ENCODE peak calls at places on chromosomes 2 and 18, in seven cellular contexts. E, V, A, I, C, D and F are unnamed samples.

GRCh38 chr2:191174539-191174938 is 23.7 kb upstream of the STAT4 start:
- DNase-seq in C (no peak), D (no peak), E (no peak), I (no peak), A (no peak), V (no peak), F (no peak)

GRCh38 chr2:225670111-225670974 is 270.8 kb downstream of the NYAP2 start:
- DNase-seq in E (no peak), I (no peak), A (no peak), C (peak), D (no peak), V (no peak), F (no peak)

GRCh38 chr18:22238036-22238435 is 68.6 kb downstream of the GATA6 start:
- DNase-seq in E (no peak), A (no peak), V (no peak), C (no peak), I (peak), D (no peak), F (no peak)

GRCh38 chr2:11024687-11025086 is 113.0 kb downstream of the KCNF1 start:
- DNase-seq in E (no peak), A (no peak), I (no peak), C (no peak), V (no peak), D (no peak), F (no peak)

GRCh38 chr2:51505533-51505932 is 473.6 kb upstream of the NRXN1 start:
- DNase-seq in I (no peak), D (no peak), V (no peak), E (no peak), A (no peak), C (no peak), F (no peak)

GRCh38 chr2:162839419-162839818 is 852 bp upstream of the KCNH7 start:
- DNase-seq in D (no peak), C (no peak), V (peak), I (no peak), E (no peak), A (no peak), F (peak)

GRCh38 chr2:74498500-74499268 is 719 bp downstream of the LBX2 start:
- DNase-seq in V (no peak), D (no peak), E (no peak), I (no peak), A (peak), C (peak), F (no peak)

GRCh38 chr18:8287184-8287885 is 321.9 kb upstream of the RAB12 start:
- DNase-seq in V (no peak), C (no peak), A (no peak), I (no peak), D (no peak), E (no peak), F (no peak)

GRCh38 chr18:57630759-57631660 is 9.4 kb upstream of the NARS1 start:
- DNase-seq in V (no peak), I (no peak), C (no peak), E (no peak), D (no peak), A (no peak), F (no peak)

GRCh38 chr2:172836386-172837200 is 100.9 kb downstream of the RAPGEF4 start:
- DNase-seq in I (no peak), D (no peak), E (no peak), A (peak), C (peak), V (peak), F (no peak)

GRCh38 chr2:152071077-152071476 is 27.8 kb downstream of the CACNB4 start:
- DNase-seq in I (no peak), E (no peak), A (no peak), D (no peak), V (no peak), C (no peak), F (no peak)

GRCh38 chr2:240446618-240447175 is 11.2 kb downstream of the GPC1 start:
- DNase-seq in A (no peak), I (no peak), D (no peak), C (no peak), V (no peak), E (no peak), F (no peak)

GRCh38 chr18:3528251-3528650 is 78.3 kb downstream of the TGIF1 start:
- DNase-seq in A (no peak), I (no peak), V (no peak), D (no peak), E (no peak), C (no peak), F (no peak)

GRCh38 chr18:44654555-44654954 is 26.1 kb upstream of the SETBP1 start:
- DNase-seq in I (no peak), C (peak), D (no peak), V (no peak), A (peak), E (no peak), F (no peak)

GRCh38 chr2:163441603-163442002 is 294.2 kb downstream of the FIGN start:
- DNase-seq in C (peak), I (no peak), D (no peak), A (no peak), E (no peak), V (no peak), F (no peak)

DNA sequence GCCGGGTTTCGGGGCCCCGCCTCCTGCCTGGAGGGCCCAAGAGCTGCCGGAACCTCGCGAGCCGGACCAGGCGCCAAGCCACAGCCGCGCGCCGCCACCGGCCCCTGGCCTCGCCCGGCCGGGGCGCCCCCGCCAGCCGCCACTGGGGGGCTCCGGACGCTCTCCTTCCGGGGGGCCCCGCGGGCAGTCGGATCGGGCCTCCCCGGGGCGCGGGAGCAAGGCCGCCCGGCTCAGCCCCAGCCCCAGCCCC is 17.4 kb upstream of the HAAO start:
- DNase-seq in E (no peak), A (peak), D (peak), V (peak), I (no peak), C (no peak), F (peak)
- TF ChIP-seq CTCF in E (peak), A (no peak), D (peak), V (peak), I (no peak), C (peak), F (peak)

GRCh38 chr2:166230024-166230723 is 102.4 kb upstream of the SCN1A start:
- DNase-seq in V (no peak), D (no peak), A (peak), I (no peak), C (no peak), E (no peak), F (no peak)

GRCh38 chr2:166230724-166231070 is 102.9 kb upstream of the SCN1A start:
- DNase-seq in C (no peak), A (no peak), V (no peak), I (no peak), E (no peak), D (no peak), F (no peak)

GRCh38 chr2:166229678-166230023 is 101.8 kb upstream of the SCN1A start:
- DNase-seq in D (no peak), C (no peak), A (no peak), I (no peak), E (no peak), V (no peak), F (no peak)

GRCh38 chr2:166234112-166234846 is 106.5 kb upstream of the SCN1A start:
- DNase-seq in V (no peak), A (no peak), I (no peak), E (no peak), D (no peak), C (peak), F (no peak)

GRCh38 chr2:166233244-166233643 is 105.4 kb upstream of the SCN1A start:
- DNase-seq in C (no peak), D (no peak), V (no peak), I (no peak), E (no peak), A (no peak), F (no peak)
- TF ChIP-seq CTCF in C (no peak), D (no peak), V (no peak), I (no peak), E (no peak), A (no peak), F (no peak)

GRCh38 chr2:96760036-96760985 is at the start of gene CNNM4:
- DNase-seq in A (peak), V (peak), I (peak), E (peak), D (peak), C (peak), F (peak)
- TF ChIP-seq CTCF in A (no peak), V (no peak), I (no peak), E (no peak), D (no peak), C (no peak), F (no peak)

DNA sequence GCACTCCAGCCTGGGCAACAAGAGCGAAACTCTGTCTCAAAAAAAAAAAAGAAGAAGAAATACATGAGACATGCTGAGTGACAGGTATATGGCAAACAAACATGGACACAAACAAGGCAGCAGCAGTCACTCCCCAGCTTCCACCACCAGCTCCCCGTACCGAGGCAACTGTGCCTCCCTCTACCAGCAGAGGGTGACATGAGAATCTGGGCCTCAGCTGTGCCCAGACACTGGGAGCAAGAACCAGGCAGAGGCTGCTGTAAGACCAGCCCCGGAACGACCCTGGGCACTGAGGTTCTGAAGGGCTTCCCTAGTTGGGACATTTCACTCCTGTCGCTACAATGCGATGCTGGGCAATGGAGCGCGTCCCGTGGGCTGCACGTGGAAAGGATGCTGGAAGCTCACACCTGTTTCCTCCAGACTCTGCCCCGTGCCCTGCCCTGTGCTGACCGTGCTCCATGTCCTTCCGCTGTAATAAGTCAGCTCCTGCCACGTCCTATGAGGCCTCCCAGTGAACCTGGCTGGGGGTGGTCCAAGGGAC is 37.1 kb downstream of the BOK start:
- DNase-seq in I (no peak), D (no peak), C (no peak), V (no peak), A (peak), E (no peak), F (no peak)
- TF ChIP-seq CTCF in I (no peak), D (peak), C (no peak), V (no peak), A (peak), E (no peak), F (peak)

DNA sequence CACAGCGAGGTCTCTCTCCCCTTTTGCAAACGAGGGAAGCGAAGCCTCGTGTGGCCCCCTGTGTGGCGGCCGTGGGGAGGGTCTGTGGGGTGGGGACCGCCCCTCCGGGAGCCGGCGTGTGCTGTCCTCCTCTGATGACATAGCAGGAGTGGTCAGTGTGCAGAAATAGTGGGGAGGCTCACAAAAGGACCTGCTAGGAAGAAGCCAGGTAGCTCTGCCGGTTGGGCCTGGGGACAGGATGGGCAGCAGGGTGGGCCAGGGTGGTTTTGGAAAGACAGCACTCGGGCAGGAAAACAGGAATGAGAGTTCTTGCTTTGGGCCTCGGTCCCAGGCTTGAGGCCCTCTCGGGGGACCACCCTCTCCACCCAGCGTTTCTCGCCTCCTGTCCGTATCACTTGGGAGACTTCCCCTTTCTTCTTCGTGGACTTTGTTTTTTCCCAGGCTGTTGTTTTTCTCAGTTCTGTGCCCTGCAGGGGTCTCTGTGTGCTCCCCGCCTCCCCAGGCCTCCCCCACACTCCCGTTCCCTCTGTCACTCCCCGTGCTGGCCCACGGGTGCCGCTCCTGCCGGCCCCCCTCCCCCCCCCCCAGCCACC is 75.2 kb downstream of the KCNG2 start:
- DNase-seq in C (no peak), D (no peak), A (no peak), E (no peak), V (no peak), I (no peak), F (no peak)
- TF ChIP-seq CTCF in C (no peak), D (no peak), A (no peak), E (no peak), V (no peak), I (no peak), F (no peak)

DNA sequence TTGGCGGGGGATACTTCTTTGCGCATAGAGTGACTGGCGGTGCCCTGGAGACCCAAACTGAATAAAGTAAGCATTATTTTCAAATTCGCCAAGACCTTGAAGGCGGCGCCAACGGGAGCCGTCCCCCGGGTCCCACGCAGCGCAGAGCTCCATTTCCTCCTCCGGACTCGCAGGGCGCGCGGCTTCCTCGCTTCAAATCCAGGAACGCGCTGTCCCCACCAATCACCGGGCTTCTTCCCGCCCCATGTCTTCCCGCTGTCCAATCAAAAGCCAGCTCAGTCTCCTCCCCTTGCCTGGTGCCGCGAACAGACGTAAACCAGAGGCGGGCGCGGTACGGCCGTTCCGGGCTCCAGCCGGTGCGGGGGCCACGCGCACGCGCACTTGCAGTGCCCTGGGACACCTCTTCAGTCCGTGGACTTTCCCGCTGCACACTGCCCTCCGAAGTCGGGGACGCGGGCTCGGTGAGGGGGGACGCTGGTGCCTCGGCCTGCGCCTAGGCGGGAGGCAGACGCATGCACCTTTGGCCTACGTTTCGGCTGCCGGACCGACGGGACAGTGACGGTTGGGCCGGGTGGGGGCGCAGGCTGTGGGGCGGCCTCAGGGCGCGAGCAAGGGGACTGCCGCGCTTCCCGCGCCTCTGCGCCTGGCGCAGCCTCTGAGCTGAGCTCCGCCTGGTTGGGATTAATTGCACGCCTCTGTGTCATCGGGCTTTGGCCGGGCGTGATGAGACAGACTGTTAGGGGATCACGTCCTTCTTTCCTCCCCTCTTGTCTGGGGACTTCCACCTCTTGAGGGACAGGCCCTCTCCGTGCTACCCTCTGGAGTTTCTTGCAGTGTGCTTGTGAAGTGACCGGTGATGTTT is at the start of gene CEP192:
- DNase-seq in V (peak), I (peak), E (peak), A (peak), C (peak), D (peak), F (peak)
- TF ChIP-seq CTCF in V (no peak), I (no peak), E (no peak), A (no peak), C (peak), D (no peak), F (peak)